ENCODE peak calls at places on chromosomes 2 and 18, in four cellular contexts. K, Y, Z and X are unnamed samples.

GRCh38 chr2:10891391-10891790 is 20.3 kb upstream of the KCNF1 start:
- DNase-seq in Y (no peak), K (no peak), Z (no peak), X (no peak)

GRCh38 chr2:9630750-9631483 is at the start of gene YWHAQ:
- DNase-seq in K (peak), Z (peak), Y (peak), X (peak)

GRCh38 chr2:109318150-109318948 is 189.3 kb downstream of the SH3RF3 start:
- DNase-seq in Z (peak), Y (peak), K (peak), X (peak)

GRCh38 chr2:54903736-54904554 is 146.3 kb downstream of the RTN4 start:
- DNase-seq in Y (peak), K (peak), Z (no peak), X (peak)

GRCh38 chr2:72085036-72085435 is 62.6 kb downstream of the CYP26B1 start:
- DNase-seq in K (no peak), Z (no peak), Y (no peak), X (no peak)

GRCh38 chr2:226677080-226677479 is 122.5 kb downstream of the IRS1 start:
- DNase-seq in Y (no peak), Z (no peak), K (no peak), X (peak)

GRCh38 chr2:227655454-227655853 is 11.2 kb upstream of the SCYGR5 start:
- DNase-seq in K (no peak), Y (peak), Z (no peak), X (no peak)

GRCh38 chr2:43136862-43137261 is 89.5 kb downstream of the ZFP36L2 start:
- DNase-seq in K (peak), Z (no peak), Y (no peak), X (no peak)

GRCh38 chr2:219459460-219460311 is 25.0 kb downstream of the SPEG start:
- DNase-seq in Y (peak), Z (no peak), K (peak), X (peak)

GRCh38 chr2:231198291-231199173 is at the start of gene ARMC9:
- DNase-seq in Y (peak), Z (peak), K (peak), X (peak)

GRCh38 chr18:58637197-58637596 is 8.3 kb upstream of the ALPK2 start:
- DNase-seq in Z (no peak), Y (no peak), K (no peak), X (no peak)

GRCh38 chr2:183229386-183229785 is 105.1 kb downstream of the NUP35 start:
- DNase-seq in Z (no peak), Y (no peak), K (no peak), X (no peak)

GRCh38 chr2:133957724-133958123 is 296.1 kb upstream of the MGAT5 start:
- DNase-seq in K (no peak), Z (no peak), Y (peak), X (no peak)

GRCh38 chr2:28748176-28748575 is 3.5 kb upstream of the PPP1CB start:
- DNase-seq in Z (no peak), K (no peak), Y (no peak), X (no peak)

GRCh38 chr2:60553992-60554648 is 666 bp upstream of the BCL11A start:
- DNase-seq in Y (peak), K (peak), Z (no peak), X (peak)

GRCh38 chr2:112163541-112163981 is 25.4 kb downstream of the FBLN7 start:
- DNase-seq in K (no peak), Z (no peak), Y (no peak), X (no peak)

GRCh38 chr18:13443546-13443945 is 225.0 kb downstream of the LDLRAD4 start:
- DNase-seq in K (no peak), Z (no peak), Y (peak), X (no peak)

GRCh38 chr2:9708683-9709538 is 78.1 kb upstream of the YWHAQ start:
- DNase-seq in K (no peak), Y (no peak), Z (no peak), X (no peak)

GRCh38 chr18:42969366-42969765 is 146.1 kb downstream of the RIT2 start:
- DNase-seq in Y (no peak), Z (no peak), K (no peak), X (no peak)

GRCh38 chr2:235384624-235385023 is 109.2 kb upstream of the AGAP1 start:
- DNase-seq in K (no peak), Z (no peak), Y (peak), X (no peak)

GRCh38 chr2:28378679-28379392 is 13.8 kb upstream of the FOSL2 start:
- DNase-seq in K (no peak), Y (no peak), Z (no peak), X (no peak)

GRCh38 chr2:181399046-181399445 is 58.1 kb upstream of the ITGA4 start:
- DNase-seq in Z (no peak), K (no peak), Y (no peak), X (no peak)

GRCh38 chr2:126275093-126275492 is 380.9 kb upstream of the GYPC start:
- DNase-seq in Y (no peak), Z (no peak), K (no peak), X (no peak)

GRCh38 chr2:20236496-20236895 is 11.6 kb upstream of the SDC1 start:
- DNase-seq in Z (no peak), K (no peak), Y (no peak), X (no peak)

GRCh38 chr2:13581471-13581870 is 864.7 kb downstream of the TRIB2 start:
- DNase-seq in K (no peak), Y (no peak), Z (no peak), X (no peak)

GRCh38 chr18:48672671-48673340 is 134.0 kb downstream of the CTIF start:
- DNase-seq in Y (peak), K (no peak), Z (no peak), X (no peak)

GRCh38 chr2:45816273-45816672 is 164.8 kb downstream of the PRKCE start:
- DNase-seq in Z (no peak), Y (no peak), K (no peak), X (peak)

GRCh38 chr2:1981421-1981820 is 237.1 kb upstream of the PXDN start:
- DNase-seq in Z (no peak), Y (peak), K (no peak), X (no peak)

GRCh38 chr2:96870631-96871255 is 863 bp upstream of the SEMA4C start:
- DNase-seq in K (no peak), Y (peak), Z (no peak), X (peak)

GRCh38 chr2:45984366-45984765 is 312.8 kb upstream of the EPAS1 start:
- DNase-seq in Y (peak), Z (no peak), K (no peak), X (no peak)

GRCh38 chr2:240302041-240302440 is 133.4 kb upstream of the GPC1 start:
- DNase-seq in Y (peak), Z (no peak), K (no peak), X (no peak)

GRCh38 chr2:168340931-168341330 is 93.5 kb upstream of the STK39 start:
- DNase-seq in Y (no peak), K (no peak), Z (no peak), X (no peak)

GRCh38 chr2:168338292-168338691 is 90.9 kb upstream of the STK39 start:
- DNase-seq in K (no peak), Y (no peak), Z (no peak), X (no peak)

GRCh38 chr2:168338803-168339437 is 91.5 kb upstream of the STK39 start:
- DNase-seq in Z (no peak), K (no peak), Y (no peak), X (no peak)

GRCh38 chr2:168336786-168337388 is 89.5 kb upstream of the STK39 start:
- DNase-seq in Z (no peak), K (no peak), Y (no peak), X (peak)
- TF ChIP-seq CTCF in Z (no peak), K (peak), Y (peak), X (peak)

GRCh38 chr2:151409601-151410484 is at the start of gene RIF1:
- DNase-seq in Y (peak), Z (peak), K (peak), X (peak)
- TF ChIP-seq POLR2A in Y (no peak), Z (no peak), K (no peak), X (no peak)

DNA sequence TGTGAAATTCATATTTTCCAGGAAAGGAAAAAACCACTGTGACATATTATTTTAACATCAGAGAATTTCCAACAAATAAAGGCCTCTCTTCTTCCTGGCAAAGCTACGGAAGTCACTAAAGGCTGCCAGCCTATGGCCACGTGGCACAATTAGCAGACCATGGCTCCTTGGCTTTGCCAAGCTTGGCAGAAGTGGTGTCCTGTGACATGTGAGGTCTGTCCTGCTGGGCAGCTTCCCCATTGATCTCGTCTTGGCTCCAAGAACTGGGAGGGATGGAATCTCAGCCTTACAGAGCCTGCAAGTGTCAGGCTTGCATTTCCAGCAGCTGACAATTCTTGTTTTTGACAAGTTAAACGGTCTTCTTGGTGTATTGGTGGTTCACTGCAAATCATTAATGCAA is 226.9 kb upstream of the THSD7B start:
- DNase-seq in Y (no peak), Z (no peak), K (peak), X (no peak)
- H3K4me3 ChIP-seq in Y (no peak), Z (no peak), K (no peak), X (no peak)

GRCh38 chr2:129256642-129257041 is 722.8 kb upstream of the RAB6C start:
- DNase-seq in K (no peak), Y (no peak), Z (no peak), X (no peak)

GRCh38 chr2:129255610-129256313 is 723.7 kb upstream of the RAB6C start:
- DNase-seq in Y (no peak), K (no peak), Z (no peak), X (no peak)

GRCh38 chr2:129252781-129253460 is 726.5 kb upstream of the RAB6C start:
- DNase-seq in K (no peak), Y (no peak), Z (no peak), X (no peak)

GRCh38 chr2:129254718-129255117 is 724.7 kb upstream of the RAB6C start:
- DNase-seq in Y (no peak), K (no peak), Z (no peak), X (no peak)

GRCh38 chr2:129253461-129253812 is 726.0 kb upstream of the RAB6C start:
- DNase-seq in Z (no peak), K (no peak), Y (no peak), X (no peak)
- TF ChIP-seq CTCF in Z (peak), K (peak), Y (peak), X (peak)

GRCh38 chr18:61893971-61894750 is 1.4 kb upstream of the RNF152 start:
- DNase-seq in Z (peak), Y (peak), K (peak), X (peak)
- TF ChIP-seq POLR2A in Z (no peak), Y (peak), K (peak), X (peak)

DNA sequence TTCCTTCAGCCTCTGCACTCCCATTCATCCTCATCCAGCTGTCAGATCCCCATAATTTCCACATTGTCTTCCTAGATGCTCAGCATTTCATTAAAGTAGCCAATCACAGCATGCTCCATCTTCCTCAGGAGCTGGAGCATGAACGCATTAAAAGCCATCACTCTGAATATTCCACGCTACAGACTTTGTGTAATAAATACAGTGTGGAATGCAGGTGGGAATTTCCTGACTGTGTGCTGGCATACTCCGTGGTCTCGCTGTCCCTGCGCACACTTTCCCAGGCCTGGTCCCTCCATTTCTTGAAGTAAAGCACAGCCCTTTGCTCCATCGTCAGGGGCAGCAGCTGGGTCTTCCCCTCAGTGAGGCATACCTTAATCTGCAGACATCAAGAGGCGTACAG is 123.7 kb upstream of the NCK2 start:
- DNase-seq in K (no peak), Z (no peak), Y (no peak), X (no peak)
- H3K4me3 ChIP-seq in K (no peak), Z (no peak), Y (no peak), X (no peak)

GRCh38 chr2:85924522-85924921 is 35.7 kb upstream of the ST3GAL5 start:
- DNase-seq in Z (peak), K (peak), Y (peak), X (peak)
- TF ChIP-seq CTCF in Z (no peak), K (no peak), Y (no peak), X (no peak)

GRCh38 chr2:195659114-195659513 is 2.1 kb downstream of the SLC39A10 start:
- DNase-seq in Z (no peak), K (no peak), Y (no peak), X (no peak)

GRCh38 chr2:195656131-195656858 is 731 bp upstream of the SLC39A10 start:
- DNase-seq in Z (no peak), Y (no peak), K (no peak), X (peak)

GRCh38 chr2:195656859-195657633 is at the start of gene SLC39A10:
- DNase-seq in Y (peak), Z (peak), K (peak), X (peak)

GRCh38 chr2:195658541-195658890 is 1.5 kb downstream of the SLC39A10 start:
- DNase-seq in Z (no peak), Y (no peak), K (no peak), X (peak)

DNA sequence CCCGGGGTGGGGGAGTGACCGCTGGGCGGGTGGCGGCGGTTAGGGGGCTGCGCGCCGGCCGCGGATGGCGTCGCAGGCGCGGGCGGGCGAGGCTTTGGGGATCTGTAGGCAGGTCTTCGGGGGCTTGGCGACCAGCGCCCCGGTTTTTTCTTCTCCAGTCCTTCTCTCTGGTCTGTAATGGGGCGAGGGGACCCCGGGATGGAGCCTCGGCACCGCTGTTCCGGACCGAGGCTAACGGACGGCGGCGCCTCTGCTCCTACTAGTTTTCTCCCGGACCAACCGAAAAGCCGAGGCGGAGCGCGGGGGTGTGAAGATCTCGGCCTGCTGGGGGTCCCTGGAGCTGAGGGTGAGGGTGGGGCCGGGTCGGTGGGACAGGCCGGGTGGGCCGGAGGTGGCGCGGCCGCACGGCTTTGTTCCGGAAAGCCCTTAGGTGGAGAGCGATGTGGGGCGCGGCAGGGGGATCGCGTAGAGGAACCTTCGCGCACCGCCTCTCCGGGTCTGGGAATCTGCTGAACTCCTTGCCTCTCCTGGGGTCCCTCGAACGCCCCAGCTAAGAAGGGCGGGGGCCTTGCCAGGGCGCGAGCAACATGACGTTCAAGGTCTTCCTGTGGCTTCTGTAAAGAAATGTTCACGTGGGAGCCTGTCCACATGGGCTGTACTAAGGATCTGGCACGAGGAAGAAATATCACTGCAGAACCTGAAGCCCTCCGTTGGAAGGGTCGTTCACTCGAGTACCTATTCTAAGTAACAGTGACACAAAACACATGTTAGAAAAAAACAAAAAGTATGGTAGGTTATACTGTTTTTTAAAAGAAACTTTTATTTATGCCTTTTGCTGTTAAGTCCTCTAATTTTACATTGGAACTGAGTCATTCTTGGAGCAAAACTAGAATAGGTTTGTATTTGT is 861 bp downstream of the SLC39A10 start:
- DNase-seq in Z (peak), K (peak), Y (peak), X (peak)
- TF ChIP-seq POLR2A in Z (no peak), K (no peak), Y (no peak), X (peak)

GRCh38 chr18:5518899-5519371 is 24.9 kb downstream of the EPB41L3 start:
- DNase-seq in Y (peak), K (no peak), Z (no peak), X (no peak)
- H3K4me3 ChIP-seq in Y (no peak), K (peak), Z (no peak), X (no peak)